ENCODE peak calls at places on chromosome 9, in seven cellular contexts. C is fibroblast of lung, T is astrocyte of the spinal cord, O is GM12865, H is stomach, L is Peyer's patch, K is GM23338. B is an unnamed sample.

GRCh38 chr9:87557996-87558395 is 60.3 kb downstream of the DAPK1 start:
- DNase-seq in H (peak; percentile 67), C (peak; percentile 21), K (no peak), L (no peak), T (peak; percentile 33), O (peak; percentile 82), B (no peak)

GRCh38 chr9:35814106-35814840 is 569 bp downstream of the HINT2 start:
- DNase-seq in O (peak; percentile 77), T (peak; percentile 52), H (peak; percentile 74), C (peak; percentile 64), K (peak; percentile 87), L (peak; percentile 84), B (peak; percentile 85)

GRCh38 chr9:134992755-134993124 is 75.0 kb upstream of the FCN1 start:
- DNase-seq in K (no peak), C (no peak), L (no peak), H (no peak), O (no peak), T (no peak), B (peak; percentile 87)

GRCh38 chr9:127867356-127868277 is 9.9 kb downstream of the AK1 start:
- DNase-seq in O (no peak), K (peak; percentile 59), H (no peak), T (no peak), C (no peak), L (no peak), B (peak; percentile 71)

GRCh38 chr9:75505654-75506053 is 384.8 kb upstream of the PCSK5 start:
- DNase-seq in H (no peak), L (no peak), K (no peak), O (no peak), T (no peak), C (no peak), B (no peak)

GRCh38 chr9:10661376-10661775 is 48.6 kb upstream of the PTPRD start:
- DNase-seq in K (no peak), L (no peak), H (no peak), O (no peak), T (no peak), C (no peak), B (no peak)

GRCh38 chr9:122220673-122221222 is 8.0 kb downstream of the LHX6 start:
- DNase-seq in T (no peak), H (no peak), O (no peak), L (no peak), K (no peak), C (no peak), B (no peak)

GRCh38 chr9:90180374-90180773 is 462.2 kb downstream of the DIRAS2 start:
- DNase-seq in H (no peak), K (no peak), C (no peak), T (no peak), O (no peak), L (no peak), B (no peak)

GRCh38 chr9:111896942-111897830 is 572 bp downstream of the UGCG start:
- DNase-seq in L (peak; percentile 79), O (no peak), C (peak; percentile 44), K (peak; percentile 72), T (peak; percentile 50), H (no peak), B (peak; percentile 88)

GRCh38 chr9:110370316-110370715 is 32.7 kb upstream of the TXNDC8 start:
- DNase-seq in O (no peak), L (no peak), K (no peak), T (peak; percentile 15), H (no peak), C (no peak), B (no peak)

DNA sequence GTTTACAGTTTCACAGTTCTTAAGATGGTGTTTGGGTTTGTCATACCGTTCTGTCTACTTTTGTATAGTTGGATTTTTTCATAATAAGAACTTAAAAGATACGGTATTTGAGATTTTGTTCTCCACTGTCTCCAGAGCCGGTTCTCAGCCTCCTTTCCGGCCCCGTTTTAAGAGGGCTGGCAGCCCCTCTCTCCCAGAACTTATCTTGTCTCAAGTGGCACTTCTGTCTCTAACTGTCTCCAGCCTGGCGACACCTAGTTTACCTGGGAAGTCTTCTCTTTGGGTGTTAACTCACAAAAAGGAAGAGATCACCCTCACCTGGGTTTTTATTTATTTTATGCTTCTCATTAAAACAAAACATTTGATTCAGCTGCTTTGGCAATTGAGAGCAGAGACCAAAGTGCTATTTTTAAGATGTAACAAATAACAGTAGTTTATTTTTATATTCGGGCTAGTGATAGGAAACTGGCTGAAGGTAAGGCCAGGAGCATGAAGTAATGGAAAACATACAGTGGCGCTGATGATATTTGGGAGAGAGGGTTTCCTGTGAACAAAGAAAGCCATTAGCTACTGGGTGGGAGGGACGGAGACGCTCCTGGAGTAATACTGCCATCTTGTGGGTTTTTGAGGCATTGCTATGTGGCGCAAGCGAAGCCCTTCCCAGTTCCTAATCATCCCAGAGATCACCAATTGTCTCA is 48.3 kb downstream of the ACER2 start:
- DNase-seq in H (peak; percentile 68), T (peak; percentile 79), C (peak; percentile 83), K (peak; percentile 89), L (peak; percentile 87), O (peak; percentile 80), B (no peak)
- H3K4me3 ChIP-seq in H (no peak overlapping the region), T (peak overlapping the region; percentile 23), C (no peak overlapping the region), K (no peak overlapping the region), L (no peak overlapping the region), O (peak overlapping the region; percentile 8), B (peak overlapping the region; percentile 17)

GRCh38 chr9:129886226-129887174 is 51.2 kb downstream of the USP20 start:
- DNase-seq in T (no peak), C (no peak), L (no peak), H (no peak), O (peak; percentile 83), K (no peak), B (peak; percentile 65)

GRCh38 chr9:129885670-129886106 is 50.4 kb downstream of the USP20 start:
- DNase-seq in L (peak; percentile 97), C (peak; percentile 86), H (peak; percentile 94), K (peak; percentile 94), O (peak; percentile 96), T (peak; percentile 91), B (peak; percentile 97)

GRCh38 chr9:129881547-129882324 is 46.5 kb downstream of the USP20 start:
- DNase-seq in O (no peak), L (no peak), C (no peak), T (no peak), K (no peak), H (no peak), B (no peak)

GRCh38 chr9:129885018-129885669 is 49.9 kb downstream of the USP20 start:
- DNase-seq in O (peak; percentile 76), T (no peak), C (no peak), H (peak; percentile 54), L (peak; percentile 80), K (peak; percentile 29), B (peak; percentile 76)

DNA sequence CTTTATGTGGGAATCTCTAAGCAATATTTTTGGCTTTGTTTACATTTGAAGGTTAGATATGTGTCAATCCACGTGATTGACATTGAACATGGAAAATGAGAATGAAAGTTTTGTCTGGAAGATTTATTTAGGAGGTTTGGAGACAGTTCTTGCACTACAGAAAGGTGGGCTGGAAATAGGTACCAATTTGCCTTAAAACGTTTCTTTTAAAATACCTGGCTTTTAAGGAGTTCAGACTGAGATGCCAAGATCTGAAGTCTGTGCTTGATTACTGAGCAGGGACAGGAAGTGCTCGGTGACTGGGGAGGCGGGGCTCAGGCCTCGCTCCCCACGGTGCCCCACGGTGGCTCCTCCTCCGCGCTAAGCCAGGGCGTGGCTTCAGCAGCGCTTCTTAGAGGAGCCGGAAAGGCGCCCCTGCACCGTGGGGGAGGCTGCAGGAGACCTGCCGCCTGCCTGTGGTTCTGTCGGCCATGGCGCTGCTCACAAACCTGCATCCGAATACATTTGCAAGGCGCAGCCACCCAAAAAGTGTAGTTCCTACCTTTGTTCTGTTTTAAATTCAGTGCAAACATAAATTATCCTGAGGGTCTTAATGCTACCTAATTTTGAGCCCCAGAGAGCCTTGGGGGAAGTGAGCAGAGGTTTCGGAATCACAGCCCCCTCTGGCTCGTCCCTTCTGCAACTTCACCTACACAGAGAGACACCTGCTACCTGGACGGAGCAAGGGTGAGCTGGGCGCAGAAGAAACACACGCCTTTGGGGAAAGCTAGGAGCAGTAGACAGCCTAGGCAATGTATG is 49.2 kb downstream of the USP20 start:
- DNase-seq in T (peak; percentile 72), O (peak; percentile 97), K (peak; percentile 97), C (peak; percentile 71), L (peak; percentile 98), H (peak; percentile 93), B (peak; percentile 97)
- H3K4me3 ChIP-seq in T (peak overlapping the region; percentile 2), O (peak overlapping the region; percentile 75), K (peak overlapping the region; percentile 46), C (peak overlapping the region; percentile 7), L (peak overlapping the region; percentile 45), H (peak overlapping the region; percentile 39), B (peak overlapping the region; percentile 48)

DNA sequence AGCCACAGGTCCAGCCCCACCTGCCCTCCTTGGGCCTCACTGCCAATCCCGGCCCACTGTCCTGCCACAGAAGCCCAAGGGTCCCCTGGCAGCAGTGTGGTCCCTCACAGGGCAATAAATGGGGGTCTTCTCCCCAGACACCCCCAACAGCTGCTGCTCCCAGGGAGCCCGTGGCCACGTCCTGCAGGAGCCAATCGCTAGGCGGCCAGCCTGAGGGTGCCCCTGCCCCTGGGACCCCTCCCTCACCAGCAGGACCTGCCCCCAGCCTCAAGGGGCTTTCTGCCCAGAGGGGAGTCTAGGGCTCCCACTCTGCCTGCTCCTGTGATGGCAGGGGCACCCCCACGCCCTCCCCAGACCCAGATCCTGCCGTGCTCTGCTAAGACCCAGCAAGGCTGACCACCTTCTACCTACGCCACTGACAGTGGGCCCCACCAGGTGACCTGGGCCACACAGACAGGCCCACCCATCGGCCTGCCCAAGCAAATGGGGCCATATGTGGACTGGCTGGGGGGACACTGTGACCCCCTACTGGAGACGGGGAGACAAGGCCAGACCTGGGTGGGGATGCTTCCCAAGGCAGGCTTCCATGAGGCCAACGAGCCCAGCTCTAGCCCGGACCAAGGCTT is 17.0 kb downstream of the NOTCH1 start:
- DNase-seq in K (no peak), H (no peak), L (no peak), T (no peak), O (no peak), C (no peak), B (no peak)
- H3K4me3 ChIP-seq in K (no peak overlapping the region), H (no peak overlapping the region), L (no peak overlapping the region), T (no peak overlapping the region), O (no peak overlapping the region), C (no peak overlapping the region), B (no peak overlapping the region)

GRCh38 chr9:32991895-32992595 is 9.4 kb downstream of the APTX start:
- DNase-seq in C (no peak), T (no peak), K (no peak), H (peak; percentile 33), O (no peak), L (no peak), B (no peak)

GRCh38 chr9:32989651-32990050 is 11.8 kb downstream of the APTX start:
- DNase-seq in L (no peak), C (no peak), H (no peak), T (no peak), K (no peak), O (no peak), B (no peak)

GRCh38 chr9:32986971-32987370 is 14.5 kb downstream of the APTX start:
- DNase-seq in K (no peak), L (no peak), C (no peak), O (no peak), T (peak; percentile 10), H (no peak), B (no peak)

DNA sequence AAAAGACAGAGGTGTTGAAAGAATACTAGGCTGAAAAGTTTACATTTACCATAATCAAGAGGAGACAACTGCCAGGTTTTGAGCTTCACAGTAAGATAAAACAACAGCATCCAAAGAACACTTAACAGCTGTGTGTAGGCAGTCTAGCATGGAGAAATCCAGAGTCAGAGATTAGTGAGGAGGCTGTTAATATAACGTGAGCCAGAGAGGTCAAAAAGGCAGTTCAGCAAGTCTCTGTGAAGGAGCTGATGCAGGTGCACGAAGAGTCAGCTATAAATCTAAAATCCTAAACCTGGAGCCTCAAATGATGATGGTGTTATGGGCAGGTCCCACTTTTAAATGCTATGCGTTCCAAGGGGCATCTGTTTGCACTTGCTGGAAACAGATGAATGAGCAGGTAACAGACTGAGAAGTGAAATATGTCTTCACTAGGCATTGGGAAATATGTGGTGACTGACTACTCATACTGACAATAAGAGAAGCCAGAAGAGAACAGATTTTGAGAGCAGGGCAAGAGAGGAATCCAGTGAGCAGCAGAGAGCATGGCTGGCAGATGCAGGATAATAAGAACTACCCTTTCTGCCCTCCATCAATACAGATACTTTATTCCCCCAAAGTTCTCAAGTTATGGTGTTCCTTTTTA is 8.7 kb downstream of the APTX start:
- DNase-seq in K (no peak), H (no peak), C (no peak), T (no peak), O (no peak), L (no peak), B (no peak)
- H3K4me3 ChIP-seq in K (no peak overlapping the region), H (no peak overlapping the region), C (no peak overlapping the region), T (no peak overlapping the region), O (no peak overlapping the region), L (no peak overlapping the region), B (no peak overlapping the region)